ENCODE peak calls at places on chromosomes 2 and 18, in eight cellular contexts. Q is suprapubic skin, K is SK-N-MC, T is SK-N-SH, F is HL-60, S is Panc1, B is esophagus muscularis mucosa, M is breast epithelium. C is an unnamed sample.

GRCh38 chr18:72692595-72692994 is 148.5 kb upstream of the CBLN2 start:
- DNase-seq in Q (no peak), K (no peak), T (peak; percentile 48), F (no peak), S (no peak), B (no peak), M (no peak), C (no peak)

GRCh38 chr2:144938308-144938709 is 418.4 kb upstream of the ZEB2 start:
- DNase-seq in Q (no peak), K (peak; percentile 96), T (peak; percentile 6), F (no peak), S (peak; percentile 2), B (no peak), M (no peak), C (no peak)

GRCh38 chr2:223123859-223124610 is 72.0 kb downstream of the KCNE4 start:
- DNase-seq in Q (no peak), K (peak; percentile 87), T (no peak), F (no peak), S (no peak), B (no peak), M (no peak), C (no peak)

GRCh38 chr2:69997296-69998184 is 36.1 kb upstream of the ASPRV1 start:
- DNase-seq in Q (peak; percentile 50), K (no peak), T (no peak), F (peak; percentile 67), S (peak; percentile 24), B (no peak), M (peak; percentile 73), C (peak; percentile 86)

GRCh38 chr2:77588438-77588837 is 66.3 kb upstream of the LRRTM4 start:
- DNase-seq in Q (no peak), K (no peak), T (no peak), F (no peak), S (no peak), B (no peak), M (no peak), C (no peak)

GRCh38 chr2:149100739-149101699 is 62.5 kb downstream of the LYPD6B start:
- DNase-seq in Q (no peak), K (no peak), T (no peak), F (no peak), S (no peak), B (no peak), M (no peak), C (no peak)

GRCh38 chr2:8841962-8842361 is 4.5 kb upstream of the KIDINS220 start:
- DNase-seq in Q (no peak), K (no peak), T (no peak), F (peak; percentile 64), S (no peak), B (no peak), M (no peak), C (no peak)

GRCh38 chr2:236744316-236745105 is 174.9 kb downstream of the ACKR3 start:
- DNase-seq in Q (no peak), K (no peak), T (no peak), F (no peak), S (no peak), B (no peak), M (no peak), C (no peak)

GRCh38 chr2:178836807-178837206 is 29.6 kb upstream of the TTN start:
- DNase-seq in Q (no peak), K (no peak), T (peak; percentile 55), F (no peak), S (no peak), B (no peak), M (no peak), C (no peak)

DNA sequence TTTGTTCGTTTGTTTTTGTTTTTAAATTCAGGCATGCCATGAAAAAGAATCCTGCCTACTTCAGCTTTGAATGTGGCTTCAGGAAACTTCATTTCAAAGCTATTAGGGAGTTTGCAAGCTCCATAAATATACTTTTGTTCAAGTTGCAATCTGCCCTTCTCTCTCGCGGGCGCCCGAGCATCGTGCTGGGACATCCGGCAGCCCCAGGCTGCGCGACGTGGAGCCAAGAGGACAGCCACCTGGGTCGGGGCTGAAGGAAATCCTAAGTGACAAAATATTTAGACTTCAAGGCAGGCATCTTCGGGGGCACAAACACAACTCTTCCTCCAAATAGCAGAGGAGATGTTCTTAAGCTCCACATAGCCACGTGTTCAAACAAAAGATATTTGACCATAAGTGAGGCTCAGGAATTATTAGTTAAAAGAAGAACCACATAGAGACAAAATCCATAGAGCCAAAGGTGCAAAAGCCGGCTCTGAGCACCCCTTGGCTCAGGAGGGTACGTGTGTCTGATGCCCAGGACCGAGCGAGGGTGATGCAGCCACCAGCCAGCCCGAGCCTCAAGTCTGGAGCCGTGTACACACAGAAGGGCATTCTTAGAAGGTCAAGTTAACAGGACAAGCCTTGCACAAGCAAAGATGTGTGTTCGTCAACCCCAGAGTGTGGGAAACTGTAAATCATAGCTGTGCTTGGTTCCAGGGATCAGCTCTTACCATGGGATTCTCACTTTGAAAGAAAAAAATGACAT is 256.5 kb upstream of the SALL3 start:
- DNase-seq in Q (no peak), K (no peak), T (no peak), F (no peak), S (no peak), B (no peak), M (no peak), C (peak; percentile 39)
- TF ChIP-seq POLR2AphosphoS5 in Q (no peak), K (no peak), T (no peak), F (no peak), S (no peak), B (no peak), M (no peak), C (no peak)

GRCh38 chr2:219448776-219449476 is 14.3 kb downstream of the SPEG start:
- DNase-seq in Q (peak; percentile 54), K (no peak), T (no peak), F (no peak), S (no peak), B (no peak), M (no peak), C (no peak)
- H3K4me3 ChIP-seq in Q (no peak overlapping the region), K (no peak overlapping the region), T (no peak overlapping the region), F (no peak overlapping the region), S (no peak overlapping the region), B (peak overlapping the region; percentile 38), M (no peak overlapping the region), C (no peak overlapping the region)

GRCh38 chr18:70314383-70314782 is 25.5 kb downstream of the SOCS6 start:
- DNase-seq in Q (no peak), K (no peak), T (no peak), F (no peak), S (no peak), B (no peak), M (no peak), C (no peak)

GRCh38 chr18:70308555-70309294 is 19.9 kb downstream of the SOCS6 start:
- DNase-seq in Q (no peak), K (no peak), T (no peak), F (no peak), S (no peak), B (no peak), M (no peak), C (no peak)

GRCh38 chr18:70313640-70314039 is 24.8 kb downstream of the SOCS6 start:
- DNase-seq in Q (no peak), K (no peak), T (no peak), F (no peak), S (no peak), B (no peak), M (no peak), C (no peak)

DNA sequence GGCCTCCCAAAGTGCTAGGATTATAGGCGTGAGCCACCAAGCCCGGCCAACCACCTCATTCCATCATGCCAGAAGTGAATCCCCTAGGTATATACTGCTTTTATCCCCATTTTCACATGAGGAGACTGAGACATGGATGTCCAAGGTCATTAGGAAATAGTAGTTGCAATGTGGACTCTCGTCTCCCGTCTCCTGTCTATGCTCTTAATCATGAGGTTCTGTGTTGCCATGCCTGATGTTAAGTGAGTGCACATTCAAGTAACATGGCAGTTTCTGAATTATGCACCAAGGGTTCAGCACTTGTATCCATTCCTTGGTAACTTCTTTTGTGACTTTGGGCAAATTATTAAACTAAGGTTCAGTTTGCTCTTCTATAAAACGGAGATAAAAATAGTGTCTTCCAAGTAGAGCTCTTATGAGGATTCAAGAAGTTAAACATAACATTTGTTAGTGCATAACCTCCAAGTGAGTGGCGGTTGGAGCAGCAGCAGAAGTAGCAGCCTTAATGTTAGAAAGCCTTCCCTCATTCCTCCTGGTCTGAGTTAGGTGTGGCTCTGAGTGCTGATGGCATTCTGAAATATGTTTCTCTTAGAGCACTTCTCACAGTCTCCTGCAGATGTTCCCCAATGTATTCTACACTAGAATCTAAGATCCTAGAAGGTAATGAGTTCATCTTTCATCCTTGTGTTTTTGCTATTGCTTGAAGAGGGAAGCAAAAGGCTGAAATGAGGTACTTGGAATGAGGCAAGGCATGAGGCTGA is 21.9 kb downstream of the SOCS6 start:
- DNase-seq in Q (no peak), K (no peak), T (no peak), F (no peak), S (no peak), B (no peak), M (no peak), C (no peak)
- TF ChIP-seq POLR2AphosphoS5 in Q (no peak), K (no peak), T (no peak), F (no peak), S (no peak), B (no peak), M (no peak), C (no peak)

DNA sequence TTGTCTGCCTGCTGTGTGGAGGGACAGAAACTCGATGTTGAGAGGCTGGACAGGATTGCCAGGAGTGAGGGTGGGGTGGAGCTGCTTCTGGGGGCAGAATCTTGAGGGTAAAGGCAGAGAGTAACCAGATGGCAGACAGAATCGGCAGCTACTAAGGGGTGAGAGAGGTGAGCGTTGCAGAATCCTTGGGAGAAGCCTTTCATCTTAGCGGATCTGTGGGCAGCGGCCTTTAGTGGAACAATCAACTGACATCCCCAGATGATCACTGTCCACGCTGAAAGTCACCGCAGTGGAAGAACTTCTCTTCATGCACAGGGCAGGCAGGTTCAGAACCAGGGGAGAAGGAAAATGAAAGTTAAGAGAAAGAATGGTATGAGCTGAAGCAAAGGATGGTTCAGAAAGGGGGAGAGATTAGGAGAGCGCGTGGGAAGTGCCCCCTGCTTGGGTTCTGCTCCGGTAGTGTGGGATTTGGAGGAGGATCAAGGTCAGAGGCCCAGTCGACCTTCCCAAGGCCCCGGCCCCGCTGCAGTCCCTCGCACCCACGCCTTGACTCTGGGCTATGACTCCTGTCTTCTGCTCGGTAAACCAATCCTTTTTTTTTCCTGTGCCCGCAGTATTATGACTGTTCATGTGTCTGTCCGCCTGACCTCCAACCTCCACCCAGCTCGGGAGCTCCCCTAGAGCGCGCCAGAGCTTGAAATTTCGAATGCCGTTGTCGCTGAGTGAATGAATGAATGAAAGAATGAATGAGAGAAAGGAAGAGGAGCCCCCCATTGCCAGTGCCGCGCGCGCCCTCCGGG is 583 bp downstream of the BOLA3 start:
- DNase-seq in Q (no peak), K (no peak), T (no peak), F (no peak), S (no peak), B (no peak), M (no peak), C (no peak)
- H3K4me3 ChIP-seq in Q (peak overlapping the region; percentile 87), K (peak overlapping the region; percentile 97), T (peak overlapping the region; percentile 93), F (peak overlapping the region; percentile 53), S (peak overlapping the region; percentile 82), B (peak overlapping the region; percentile 89), M (peak overlapping the region; percentile 81), C (peak overlapping the region; percentile 84)

GRCh38 chr2:120509213-120509815 is 163.4 kb downstream of the INHBB start:
- DNase-seq in Q (peak; percentile 54), K (no peak), T (no peak), F (no peak), S (no peak), B (no peak), M (peak; percentile 36), C (peak; percentile 71)
- TF ChIP-seq POLR2AphosphoS5 in Q (no peak), K (no peak), T (no peak), F (no peak), S (no peak), B (no peak), M (no peak), C (no peak)